ENCODE peak calls at places on chromosomes 12 and 14, in eight cellular contexts. One of them, this sample, is unnamed.

GRCh38 chr14:59362533-59362932 is 102.6 kb downstream of the GPR135 start:
- DNase-seq in pancreas: no peak
- DNase-seq in HL-60: no peak
- DNase-seq in IMR-90: peak; percentile 79
- DNase-seq in cardiac fibroblast: peak; percentile 53
- DNase-seq in fibroblast of pulmonary artery: peak; percentile 54
- DNase-seq in tibial artery: no peak
- DNase-seq in mesendoderm: no peak
- DNase-seq in this sample: no peak

GRCh38 chr12:25811656-25812126 is 146.8 kb upstream of the RASSF8 start:
- DNase-seq in mesendoderm: no peak
- DNase-seq in pancreas: no peak
- DNase-seq in fibroblast of pulmonary artery: peak; percentile 30
- DNase-seq in HL-60: no peak
- DNase-seq in tibial artery: no peak
- DNase-seq in IMR-90: peak; percentile 36
- DNase-seq in cardiac fibroblast: peak; percentile 35
- DNase-seq in this sample: no peak

GRCh38 chr14:70192915-70193314 is 4.2 kb upstream of the SLC8A3 start:
- DNase-seq in mesendoderm: peak; percentile 45
- DNase-seq in IMR-90: no peak
- DNase-seq in fibroblast of pulmonary artery: no peak
- DNase-seq in HL-60: no peak
- DNase-seq in cardiac fibroblast: no peak
- DNase-seq in tibial artery: no peak
- DNase-seq in pancreas: no peak
- DNase-seq in this sample: no peak

GRCh38 chr14:23694085-23694975 is 58.2 kb downstream of the DHRS2 start:
- DNase-seq in IMR-90: peak; percentile 2
- DNase-seq in pancreas: no peak
- DNase-seq in fibroblast of pulmonary artery: peak; percentile 57
- DNase-seq in cardiac fibroblast: peak; percentile 34
- DNase-seq in tibial artery: no peak
- DNase-seq in HL-60: peak; percentile 67
- DNase-seq in mesendoderm: peak; percentile 95
- DNase-seq in this sample: no peak

GRCh38 chr14:99174081-99174851 is 97.7 kb downstream of the BCL11B start:
- DNase-seq in IMR-90: no peak
- DNase-seq in mesendoderm: no peak
- DNase-seq in pancreas: no peak
- DNase-seq in cardiac fibroblast: no peak
- DNase-seq in tibial artery: no peak
- DNase-seq in HL-60: no peak
- DNase-seq in fibroblast of pulmonary artery: no peak
- DNase-seq in this sample: no peak

GRCh38 chr14:35818346-35819115 is 7.6 kb upstream of the BRMS1L start:
- DNase-seq in fibroblast of pulmonary artery: peak; percentile 66
- DNase-seq in HL-60: peak; percentile 39
- DNase-seq in pancreas: no peak
- DNase-seq in tibial artery: no peak
- DNase-seq in mesendoderm: peak; percentile 48
- DNase-seq in cardiac fibroblast: peak; percentile 61
- DNase-seq in IMR-90: peak; percentile 58
- DNase-seq in this sample: peak; percentile 27

GRCh38 chr12:80846930-80847329 is 90.8 kb downstream of the LIN7A start:
- DNase-seq in pancreas: no peak
- DNase-seq in HL-60: no peak
- DNase-seq in IMR-90: no peak
- DNase-seq in cardiac fibroblast: no peak
- DNase-seq in tibial artery: no peak
- DNase-seq in fibroblast of pulmonary artery: no peak
- DNase-seq in mesendoderm: peak; percentile 39
- DNase-seq in this sample: no peak

GRCh38 chr14:31942216-31942841 is 134.8 kb upstream of the ARHGAP5 start:
- DNase-seq in cardiac fibroblast: no peak
- DNase-seq in IMR-90: no peak
- DNase-seq in fibroblast of pulmonary artery: no peak
- DNase-seq in mesendoderm: peak; percentile 37
- DNase-seq in tibial artery: no peak
- DNase-seq in HL-60: no peak
- DNase-seq in pancreas: no peak
- DNase-seq in this sample: no peak

GRCh38 chr12:11580125-11580751 is 69.2 kb upstream of the ETV6 start:
- DNase-seq in tibial artery: peak; percentile 42
- DNase-seq in HL-60: peak; percentile 66
- DNase-seq in pancreas: no peak
- DNase-seq in fibroblast of pulmonary artery: peak; percentile 94
- DNase-seq in cardiac fibroblast: peak; percentile 96
- DNase-seq in IMR-90: peak; percentile 82
- DNase-seq in mesendoderm: peak; percentile 59
- DNase-seq in this sample: no peak

GRCh38 chr12:46918631-46919030 is 92.8 kb upstream of the SLC38A4 start:
- DNase-seq in IMR-90: no peak
- DNase-seq in HL-60: no peak
- DNase-seq in tibial artery: no peak
- DNase-seq in mesendoderm: no peak
- DNase-seq in pancreas: no peak
- DNase-seq in cardiac fibroblast: no peak
- DNase-seq in fibroblast of pulmonary artery: no peak
- DNase-seq in this sample: no peak

GRCh38 chr12:31298510-31298904 is 27.4 kb downstream of the SINHCAF start:
- DNase-seq in mesendoderm: no peak
- DNase-seq in cardiac fibroblast: no peak
- DNase-seq in fibroblast of pulmonary artery: no peak
- DNase-seq in IMR-90: no peak
- DNase-seq in HL-60: no peak
- DNase-seq in pancreas: no peak
- DNase-seq in tibial artery: no peak
- DNase-seq in this sample: no peak
- H3K4me3 ChIP-seq in mesendoderm: no peak overlapping the region
- H3K4me3 ChIP-seq in cardiac fibroblast: no peak overlapping the region
- H3K4me3 ChIP-seq in fibroblast of pulmonary artery: no peak overlapping the region
- H3K4me3 ChIP-seq in IMR-90: no peak overlapping the region
- H3K4me3 ChIP-seq in HL-60: no peak overlapping the region
- H3K4me3 ChIP-seq in pancreas: no peak overlapping the region
- H3K4me3 ChIP-seq in tibial artery: no peak overlapping the region
- H3K4me3 ChIP-seq in this sample: no peak overlapping the region

DNA sequence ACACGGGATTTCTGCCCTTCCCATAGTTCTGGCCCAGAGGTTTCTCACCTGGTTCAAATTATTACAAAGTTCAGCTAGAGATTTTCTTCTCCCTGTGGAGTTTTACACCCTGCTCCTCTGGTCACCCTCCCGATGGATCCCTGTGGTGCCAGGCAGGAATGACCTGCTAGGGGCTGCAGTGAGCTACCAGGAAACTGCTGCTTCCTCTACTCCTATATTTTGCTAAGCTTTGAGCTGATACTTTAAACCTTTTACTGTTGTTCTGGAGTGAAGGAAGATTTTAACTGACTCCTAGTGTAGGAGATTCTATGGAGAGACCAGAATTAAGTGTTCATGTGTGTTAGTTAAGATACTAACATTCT is 30.4 kb upstream of the LRIG3 start:
- DNase-seq in IMR-90: no peak
- DNase-seq in tibial artery: no peak
- DNase-seq in pancreas: no peak
- DNase-seq in cardiac fibroblast: no peak
- DNase-seq in HL-60: no peak
- DNase-seq in fibroblast of pulmonary artery: no peak
- DNase-seq in mesendoderm: no peak
- DNase-seq in this sample: no peak
- H3K4me3 ChIP-seq in IMR-90: no peak overlapping the region
- H3K4me3 ChIP-seq in tibial artery: no peak overlapping the region
- H3K4me3 ChIP-seq in pancreas: no peak overlapping the region
- H3K4me3 ChIP-seq in cardiac fibroblast: no peak overlapping the region
- H3K4me3 ChIP-seq in HL-60: no peak overlapping the region
- H3K4me3 ChIP-seq in fibroblast of pulmonary artery: no peak overlapping the region
- H3K4me3 ChIP-seq in mesendoderm: no peak overlapping the region
- H3K4me3 ChIP-seq in this sample: no peak overlapping the region

GRCh38 chr14:104222396-104223036 is 84.1 kb downstream of the KIF26A start:
- DNase-seq in HL-60: no peak
- DNase-seq in tibial artery: no peak
- DNase-seq in pancreas: no peak
- DNase-seq in fibroblast of pulmonary artery: no peak
- DNase-seq in mesendoderm: no peak
- DNase-seq in IMR-90: no peak
- DNase-seq in cardiac fibroblast: no peak
- DNase-seq in this sample: no peak

GRCh38 chr14:104223810-104224515 is 85.6 kb downstream of the KIF26A start:
- DNase-seq in tibial artery: no peak
- DNase-seq in fibroblast of pulmonary artery: no peak
- DNase-seq in cardiac fibroblast: no peak
- DNase-seq in mesendoderm: peak; percentile 74
- DNase-seq in IMR-90: no peak
- DNase-seq in pancreas: no peak
- DNase-seq in HL-60: no peak
- DNase-seq in this sample: no peak

GRCh38 chr14:104226421-104227385 is 88.3 kb downstream of the KIF26A start:
- DNase-seq in mesendoderm: no peak
- DNase-seq in cardiac fibroblast: no peak
- DNase-seq in fibroblast of pulmonary artery: no peak
- DNase-seq in pancreas: no peak
- DNase-seq in tibial artery: no peak
- DNase-seq in HL-60: no peak
- DNase-seq in IMR-90: no peak
- DNase-seq in this sample: no peak

GRCh38 chr14:104223101-104223809 is 84.9 kb downstream of the KIF26A start:
- DNase-seq in fibroblast of pulmonary artery: no peak
- DNase-seq in HL-60: no peak
- DNase-seq in cardiac fibroblast: no peak
- DNase-seq in pancreas: peak; percentile 69
- DNase-seq in IMR-90: no peak
- DNase-seq in mesendoderm: peak; percentile 45
- DNase-seq in tibial artery: no peak
- DNase-seq in this sample: no peak

GRCh38 chr14:104224516-104225281 is 86.3 kb downstream of the KIF26A start:
- DNase-seq in HL-60: no peak
- DNase-seq in mesendoderm: peak; percentile 50
- DNase-seq in pancreas: no peak
- DNase-seq in fibroblast of pulmonary artery: no peak
- DNase-seq in cardiac fibroblast: no peak
- DNase-seq in tibial artery: no peak
- DNase-seq in IMR-90: no peak
- DNase-seq in this sample: peak; percentile 59
- H3K4me3 ChIP-seq in HL-60: no peak overlapping the region
- H3K4me3 ChIP-seq in mesendoderm: no peak overlapping the region
- H3K4me3 ChIP-seq in pancreas: no peak overlapping the region
- H3K4me3 ChIP-seq in fibroblast of pulmonary artery: no peak overlapping the region
- H3K4me3 ChIP-seq in cardiac fibroblast: no peak overlapping the region
- H3K4me3 ChIP-seq in tibial artery: no peak overlapping the region
- H3K4me3 ChIP-seq in IMR-90: no peak overlapping the region
- H3K4me3 ChIP-seq in this sample: no peak overlapping the region

DNA sequence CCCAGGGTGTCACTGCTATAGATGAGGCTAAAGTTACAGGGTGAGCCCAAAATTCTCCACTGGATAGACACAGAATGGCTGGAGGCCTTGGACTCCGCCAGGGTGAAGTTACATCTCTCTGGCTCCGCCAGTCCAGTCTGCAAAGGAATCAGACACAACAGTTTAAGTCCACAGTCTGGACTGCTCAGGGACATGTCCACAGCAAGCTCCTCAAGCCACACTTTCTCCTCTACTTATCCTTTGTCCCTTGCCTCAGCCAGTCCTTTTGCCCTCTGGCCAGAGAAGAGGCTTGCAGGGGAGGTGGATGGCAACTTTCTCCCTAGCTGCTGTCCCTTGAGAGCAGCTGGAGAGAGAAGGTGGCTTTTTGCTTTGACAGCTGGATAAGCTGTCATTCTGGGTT is 28.0 kb downstream of the PTPRB start:
- DNase-seq in pancreas: no peak
- DNase-seq in tibial artery: no peak
- DNase-seq in mesendoderm: peak; percentile 27
- DNase-seq in fibroblast of pulmonary artery: no peak
- DNase-seq in HL-60: no peak
- DNase-seq in IMR-90: no peak
- DNase-seq in cardiac fibroblast: no peak
- DNase-seq in this sample: no peak
- H3K4me3 ChIP-seq in pancreas: peak overlapping the region; percentile 43
- H3K4me3 ChIP-seq in tibial artery: peak overlapping the region; percentile 59
- H3K4me3 ChIP-seq in mesendoderm: no peak overlapping the region
- H3K4me3 ChIP-seq in fibroblast of pulmonary artery: peak overlapping the region; percentile 57
- H3K4me3 ChIP-seq in HL-60: no peak overlapping the region
- H3K4me3 ChIP-seq in IMR-90: no peak overlapping the region
- H3K4me3 ChIP-seq in cardiac fibroblast: peak overlapping the region; percentile 59
- H3K4me3 ChIP-seq in this sample: peak overlapping the region; percentile 51

DNA sequence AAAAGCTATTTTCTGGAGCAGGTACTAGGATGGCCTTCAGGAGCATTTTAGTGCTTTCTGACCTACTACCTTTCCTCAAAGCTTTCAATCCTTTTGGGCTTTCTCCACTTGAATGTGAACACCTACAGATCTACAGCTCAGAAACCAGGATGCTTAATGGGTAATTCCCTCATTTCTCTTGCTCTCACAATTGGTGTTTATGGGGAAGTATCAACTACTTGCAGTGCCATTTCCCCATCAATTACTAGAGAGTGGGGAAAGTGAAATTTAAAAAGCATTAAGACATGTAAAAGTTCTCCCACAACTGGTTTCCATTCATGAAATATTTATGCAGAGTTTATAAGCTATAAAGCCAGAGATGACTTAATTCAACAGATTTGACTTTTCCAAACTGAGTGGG is 2.1 kb upstream of the YY1 start:
- DNase-seq in fibroblast of pulmonary artery: no peak
- DNase-seq in pancreas: no peak
- DNase-seq in tibial artery: no peak
- DNase-seq in mesendoderm: no peak
- DNase-seq in IMR-90: no peak
- DNase-seq in HL-60: no peak
- DNase-seq in cardiac fibroblast: no peak
- DNase-seq in this sample: no peak
- H3K4me3 ChIP-seq in fibroblast of pulmonary artery: peak overlapping the region; percentile 85
- H3K4me3 ChIP-seq in pancreas: peak overlapping the region; percentile 97
- H3K4me3 ChIP-seq in tibial artery: peak overlapping the region; percentile 99
- H3K4me3 ChIP-seq in mesendoderm: peak overlapping the region; percentile 98
- H3K4me3 ChIP-seq in IMR-90: peak overlapping the region; percentile 100
- H3K4me3 ChIP-seq in HL-60: peak overlapping the region; percentile 67
- H3K4me3 ChIP-seq in cardiac fibroblast: peak overlapping the region; percentile 85
- H3K4me3 ChIP-seq in this sample: peak overlapping the region; percentile 100